ENCODE peak calls at places on chromosomes 2 and 18, in ten cellular contexts. One of them, this sample, is unnamed.

GRCh38 chr18:63316612-63317555 is 2.7 kb downstream of the BCL2 start:
- DNase-seq in putamen: no peak
- DNase-seq in stimulated activated CD4-positive, alpha-beta T cell treated with anti-CD3 and anti-CD28 coated beads, Interleukin-4, amount 100 ng/mL, for 24 hours: peak
- DNase-seq in kidney tubule cell: no peak
- DNase-seq in AG08396: no peak
- DNase-seq in endothelial cell: no peak
- DNase-seq in type B pancreatic cell: no peak
- DNase-seq in dermis blood vessel endothelial cell: no peak
- DNase-seq in osteocyte: no peak
- DNase-seq in Calu3: no peak
- DNase-seq in this sample: peak

GRCh38 chr2:226797989-226798421 is 1.6 kb downstream of the IRS1 start:
- DNase-seq in putamen: no peak
- DNase-seq in stimulated activated CD4-positive, alpha-beta T cell treated with anti-CD3 and anti-CD28 coated beads, Interleukin-4, amount 100 ng/mL, for 24 hours: no peak
- DNase-seq in kidney tubule cell: no peak
- DNase-seq in AG08396: peak
- DNase-seq in endothelial cell: peak
- DNase-seq in type B pancreatic cell: no peak
- DNase-seq in dermis blood vessel endothelial cell: no peak
- DNase-seq in osteocyte: no peak
- DNase-seq in Calu3: no peak
- DNase-seq in this sample: no peak

GRCh38 chr18:48619501-48619900 is 80.7 kb downstream of the CTIF start:
- DNase-seq in putamen: no peak
- DNase-seq in stimulated activated CD4-positive, alpha-beta T cell treated with anti-CD3 and anti-CD28 coated beads, Interleukin-4, amount 100 ng/mL, for 24 hours: no peak
- DNase-seq in kidney tubule cell: no peak
- DNase-seq in AG08396: no peak
- DNase-seq in endothelial cell: no peak
- DNase-seq in type B pancreatic cell: no peak
- DNase-seq in dermis blood vessel endothelial cell: no peak
- DNase-seq in osteocyte: no peak
- DNase-seq in Calu3: no peak
- DNase-seq in this sample: no peak

GRCh38 chr2:26245810-26246209 is 1.1 kb downstream of the HADHB start:
- DNase-seq in putamen: no peak
- DNase-seq in stimulated activated CD4-positive, alpha-beta T cell treated with anti-CD3 and anti-CD28 coated beads, Interleukin-4, amount 100 ng/mL, for 24 hours: no peak
- DNase-seq in kidney tubule cell: peak
- DNase-seq in AG08396: no peak
- DNase-seq in endothelial cell: no peak
- DNase-seq in type B pancreatic cell: no peak
- DNase-seq in dermis blood vessel endothelial cell: no peak
- DNase-seq in osteocyte: no peak
- DNase-seq in Calu3: no peak
- DNase-seq in this sample: peak

GRCh38 chr2:55965276-55965675 is 41.7 kb upstream of the EFEMP1 start:
- DNase-seq in putamen: no peak
- DNase-seq in stimulated activated CD4-positive, alpha-beta T cell treated with anti-CD3 and anti-CD28 coated beads, Interleukin-4, amount 100 ng/mL, for 24 hours: no peak
- DNase-seq in kidney tubule cell: no peak
- DNase-seq in AG08396: no peak
- DNase-seq in endothelial cell: no peak
- DNase-seq in type B pancreatic cell: no peak
- DNase-seq in dermis blood vessel endothelial cell: peak
- DNase-seq in osteocyte: no peak
- DNase-seq in Calu3: no peak
- DNase-seq in this sample: no peak

GRCh38 chr18:74495581-74496507 is at the start of gene CNDP2:
- DNase-seq in putamen: peak
- DNase-seq in stimulated activated CD4-positive, alpha-beta T cell treated with anti-CD3 and anti-CD28 coated beads, Interleukin-4, amount 100 ng/mL, for 24 hours: peak
- DNase-seq in kidney tubule cell: peak
- DNase-seq in AG08396: peak
- DNase-seq in endothelial cell: peak
- DNase-seq in type B pancreatic cell: peak
- DNase-seq in dermis blood vessel endothelial cell: peak
- DNase-seq in osteocyte: peak
- DNase-seq in Calu3: peak
- DNase-seq in this sample: peak

GRCh38 chr2:237612527-237613357 is 14.6 kb upstream of the LRRFIP1 start:
- DNase-seq in putamen: no peak
- DNase-seq in stimulated activated CD4-positive, alpha-beta T cell treated with anti-CD3 and anti-CD28 coated beads, Interleukin-4, amount 100 ng/mL, for 24 hours: no peak
- DNase-seq in kidney tubule cell: no peak
- DNase-seq in AG08396: no peak
- DNase-seq in endothelial cell: no peak
- DNase-seq in type B pancreatic cell: no peak
- DNase-seq in dermis blood vessel endothelial cell: no peak
- DNase-seq in osteocyte: no peak
- DNase-seq in Calu3: no peak
- DNase-seq in this sample: no peak

GRCh38 chr18:59631583-59632181 is 65.5 kb downstream of the CCBE1 start:
- DNase-seq in putamen: no peak
- DNase-seq in stimulated activated CD4-positive, alpha-beta T cell treated with anti-CD3 and anti-CD28 coated beads, Interleukin-4, amount 100 ng/mL, for 24 hours: no peak
- DNase-seq in kidney tubule cell: peak
- DNase-seq in AG08396: peak
- DNase-seq in endothelial cell: peak
- DNase-seq in type B pancreatic cell: no peak
- DNase-seq in dermis blood vessel endothelial cell: peak
- DNase-seq in osteocyte: no peak
- DNase-seq in Calu3: peak
- DNase-seq in this sample: peak

GRCh38 chr18:267380-267687 is 513 bp downstream of the THOC1 start:
- DNase-seq in putamen: no peak
- DNase-seq in stimulated activated CD4-positive, alpha-beta T cell treated with anti-CD3 and anti-CD28 coated beads, Interleukin-4, amount 100 ng/mL, for 24 hours: no peak
- DNase-seq in kidney tubule cell: no peak
- DNase-seq in AG08396: no peak
- DNase-seq in endothelial cell: no peak
- DNase-seq in type B pancreatic cell: no peak
- DNase-seq in dermis blood vessel endothelial cell: no peak
- DNase-seq in osteocyte: no peak
- DNase-seq in Calu3: no peak
- DNase-seq in this sample: no peak

GRCh38 chr2:73110622-73111299 is 2.0 kb downstream of the RAB11FIP5 start:
- DNase-seq in putamen: no peak
- DNase-seq in stimulated activated CD4-positive, alpha-beta T cell treated with anti-CD3 and anti-CD28 coated beads, Interleukin-4, amount 100 ng/mL, for 24 hours: no peak
- DNase-seq in kidney tubule cell: peak
- DNase-seq in AG08396: peak
- DNase-seq in endothelial cell: no peak
- DNase-seq in type B pancreatic cell: no peak
- DNase-seq in dermis blood vessel endothelial cell: peak
- DNase-seq in osteocyte: no peak
- DNase-seq in Calu3: no peak
- DNase-seq in this sample: no peak

GRCh38 chr2:30201990-30202389 is 29.3 kb upstream of the LBH start:
- DNase-seq in putamen: peak
- DNase-seq in stimulated activated CD4-positive, alpha-beta T cell treated with anti-CD3 and anti-CD28 coated beads, Interleukin-4, amount 100 ng/mL, for 24 hours: no peak
- DNase-seq in kidney tubule cell: no peak
- DNase-seq in AG08396: peak
- DNase-seq in endothelial cell: no peak
- DNase-seq in type B pancreatic cell: no peak
- DNase-seq in dermis blood vessel endothelial cell: no peak
- DNase-seq in osteocyte: no peak
- DNase-seq in Calu3: no peak
- DNase-seq in this sample: no peak

GRCh38 chr2:188202777-188203176 is 88.9 kb upstream of the GULP1 start:
- DNase-seq in putamen: no peak
- DNase-seq in stimulated activated CD4-positive, alpha-beta T cell treated with anti-CD3 and anti-CD28 coated beads, Interleukin-4, amount 100 ng/mL, for 24 hours: no peak
- DNase-seq in kidney tubule cell: no peak
- DNase-seq in AG08396: no peak
- DNase-seq in endothelial cell: no peak
- DNase-seq in type B pancreatic cell: no peak
- DNase-seq in dermis blood vessel endothelial cell: no peak
- DNase-seq in osteocyte: no peak
- DNase-seq in Calu3: no peak
- DNase-seq in this sample: no peak

GRCh38 chr18:9738266-9738969 is 30.3 kb downstream of the RAB31 start:
- DNase-seq in putamen: no peak
- DNase-seq in stimulated activated CD4-positive, alpha-beta T cell treated with anti-CD3 and anti-CD28 coated beads, Interleukin-4, amount 100 ng/mL, for 24 hours: no peak
- DNase-seq in kidney tubule cell: no peak
- DNase-seq in AG08396: no peak
- DNase-seq in endothelial cell: no peak
- DNase-seq in type B pancreatic cell: peak
- DNase-seq in dermis blood vessel endothelial cell: no peak
- DNase-seq in osteocyte: no peak
- DNase-seq in Calu3: no peak
- DNase-seq in this sample: no peak

GRCh38 chr18:70421471-70421870 is 132.6 kb downstream of the SOCS6 start:
- DNase-seq in putamen: no peak
- DNase-seq in stimulated activated CD4-positive, alpha-beta T cell treated with anti-CD3 and anti-CD28 coated beads, Interleukin-4, amount 100 ng/mL, for 24 hours: no peak
- DNase-seq in kidney tubule cell: peak
- DNase-seq in AG08396: no peak
- DNase-seq in endothelial cell: no peak
- DNase-seq in type B pancreatic cell: no peak
- DNase-seq in dermis blood vessel endothelial cell: peak
- DNase-seq in osteocyte: no peak
- DNase-seq in Calu3: no peak
- DNase-seq in this sample: peak

GRCh38 chr2:72871880-72872279 is 15.3 kb upstream of the SPR start:
- DNase-seq in putamen: no peak
- DNase-seq in stimulated activated CD4-positive, alpha-beta T cell treated with anti-CD3 and anti-CD28 coated beads, Interleukin-4, amount 100 ng/mL, for 24 hours: no peak
- DNase-seq in kidney tubule cell: no peak
- DNase-seq in AG08396: no peak
- DNase-seq in endothelial cell: no peak
- DNase-seq in type B pancreatic cell: no peak
- DNase-seq in dermis blood vessel endothelial cell: no peak
- DNase-seq in osteocyte: no peak
- DNase-seq in Calu3: no peak
- DNase-seq in this sample: no peak

GRCh38 chr18:22667158-22667557 is 249.4 kb upstream of the CTAGE1 start:
- DNase-seq in putamen: no peak
- DNase-seq in stimulated activated CD4-positive, alpha-beta T cell treated with anti-CD3 and anti-CD28 coated beads, Interleukin-4, amount 100 ng/mL, for 24 hours: no peak
- DNase-seq in kidney tubule cell: no peak
- DNase-seq in AG08396: no peak
- DNase-seq in endothelial cell: no peak
- DNase-seq in type B pancreatic cell: no peak
- DNase-seq in dermis blood vessel endothelial cell: no peak
- DNase-seq in osteocyte: no peak
- DNase-seq in Calu3: no peak
- DNase-seq in this sample: no peak

GRCh38 chr2:181354626-181355025 is 102.6 kb upstream of the ITGA4 start:
- DNase-seq in putamen: no peak
- DNase-seq in stimulated activated CD4-positive, alpha-beta T cell treated with anti-CD3 and anti-CD28 coated beads, Interleukin-4, amount 100 ng/mL, for 24 hours: no peak
- DNase-seq in kidney tubule cell: peak
- DNase-seq in AG08396: peak
- DNase-seq in endothelial cell: no peak
- DNase-seq in type B pancreatic cell: no peak
- DNase-seq in dermis blood vessel endothelial cell: no peak
- DNase-seq in osteocyte: no peak
- DNase-seq in Calu3: no peak
- DNase-seq in this sample: peak

GRCh38 chr2:5706717-5707455 is 14.7 kb downstream of the SOX11 start:
- DNase-seq in putamen: no peak
- DNase-seq in stimulated activated CD4-positive, alpha-beta T cell treated with anti-CD3 and anti-CD28 coated beads, Interleukin-4, amount 100 ng/mL, for 24 hours: no peak
- DNase-seq in kidney tubule cell: no peak
- DNase-seq in AG08396: no peak
- DNase-seq in endothelial cell: no peak
- DNase-seq in type B pancreatic cell: no peak
- DNase-seq in dermis blood vessel endothelial cell: no peak
- DNase-seq in osteocyte: no peak
- DNase-seq in Calu3: no peak
- DNase-seq in this sample: no peak

GRCh38 chr2:178877874-178878273 is 70.7 kb upstream of the TTN start:
- DNase-seq in putamen: no peak
- DNase-seq in stimulated activated CD4-positive, alpha-beta T cell treated with anti-CD3 and anti-CD28 coated beads, Interleukin-4, amount 100 ng/mL, for 24 hours: no peak
- DNase-seq in kidney tubule cell: no peak
- DNase-seq in AG08396: no peak
- DNase-seq in endothelial cell: no peak
- DNase-seq in type B pancreatic cell: no peak
- DNase-seq in dermis blood vessel endothelial cell: no peak
- DNase-seq in osteocyte: no peak
- DNase-seq in Calu3: no peak
- DNase-seq in this sample: no peak

GRCh38 chr2:197356136-197356535 is 45.6 kb upstream of the ANKRD44 start:
- DNase-seq in putamen: no peak
- DNase-seq in stimulated activated CD4-positive, alpha-beta T cell treated with anti-CD3 and anti-CD28 coated beads, Interleukin-4, amount 100 ng/mL, for 24 hours: no peak
- DNase-seq in kidney tubule cell: no peak
- DNase-seq in AG08396: peak
- DNase-seq in endothelial cell: no peak
- DNase-seq in type B pancreatic cell: no peak
- DNase-seq in dermis blood vessel endothelial cell: peak
- DNase-seq in osteocyte: no peak
- DNase-seq in Calu3: no peak
- DNase-seq in this sample: peak

GRCh38 chr2:80548469-80548868 is 243.9 kb upstream of the LRRTM1 start:
- DNase-seq in putamen: no peak
- DNase-seq in stimulated activated CD4-positive, alpha-beta T cell treated with anti-CD3 and anti-CD28 coated beads, Interleukin-4, amount 100 ng/mL, for 24 hours: no peak
- DNase-seq in kidney tubule cell: no peak
- DNase-seq in AG08396: no peak
- DNase-seq in endothelial cell: no peak
- DNase-seq in type B pancreatic cell: no peak
- DNase-seq in dermis blood vessel endothelial cell: no peak
- DNase-seq in osteocyte: no peak
- DNase-seq in Calu3: no peak
- DNase-seq in this sample: no peak

GRCh38 chr2:45938649-45939511 is 287.4 kb downstream of the PRKCE start:
- DNase-seq in putamen: no peak
- DNase-seq in stimulated activated CD4-positive, alpha-beta T cell treated with anti-CD3 and anti-CD28 coated beads, Interleukin-4, amount 100 ng/mL, for 24 hours: no peak
- DNase-seq in kidney tubule cell: peak
- DNase-seq in AG08396: peak
- DNase-seq in endothelial cell: no peak
- DNase-seq in type B pancreatic cell: no peak
- DNase-seq in dermis blood vessel endothelial cell: peak
- DNase-seq in osteocyte: peak
- DNase-seq in Calu3: peak
- DNase-seq in this sample: peak

GRCh38 chr2:121790276-121790956 is 35.0 kb downstream of the TSN start:
- DNase-seq in putamen: no peak
- DNase-seq in stimulated activated CD4-positive, alpha-beta T cell treated with anti-CD3 and anti-CD28 coated beads, Interleukin-4, amount 100 ng/mL, for 24 hours: no peak
- DNase-seq in kidney tubule cell: peak
- DNase-seq in AG08396: peak
- DNase-seq in endothelial cell: no peak
- DNase-seq in type B pancreatic cell: no peak
- DNase-seq in dermis blood vessel endothelial cell: peak
- DNase-seq in osteocyte: no peak
- DNase-seq in Calu3: peak
- DNase-seq in this sample: peak

GRCh38 chr18:46518438-46518837 is 138.6 kb downstream of the LOXHD1 start:
- DNase-seq in putamen: no peak
- DNase-seq in stimulated activated CD4-positive, alpha-beta T cell treated with anti-CD3 and anti-CD28 coated beads, Interleukin-4, amount 100 ng/mL, for 24 hours: no peak
- DNase-seq in kidney tubule cell: peak
- DNase-seq in AG08396: no peak
- DNase-seq in endothelial cell: no peak
- DNase-seq in type B pancreatic cell: no peak
- DNase-seq in dermis blood vessel endothelial cell: peak
- DNase-seq in osteocyte: peak
- DNase-seq in Calu3: peak
- DNase-seq in this sample: peak

GRCh38 chr18:48575658-48576453 is 37.0 kb downstream of the CTIF start:
- DNase-seq in putamen: peak
- DNase-seq in stimulated activated CD4-positive, alpha-beta T cell treated with anti-CD3 and anti-CD28 coated beads, Interleukin-4, amount 100 ng/mL, for 24 hours: no peak
- DNase-seq in kidney tubule cell: no peak
- DNase-seq in AG08396: no peak
- DNase-seq in endothelial cell: no peak
- DNase-seq in type B pancreatic cell: no peak
- DNase-seq in dermis blood vessel endothelial cell: no peak
- DNase-seq in osteocyte: no peak
- DNase-seq in Calu3: no peak
- DNase-seq in this sample: no peak

GRCh38 chr2:48406950-48407349 is 123.0 kb upstream of the STON1 start:
- DNase-seq in putamen: no peak
- DNase-seq in stimulated activated CD4-positive, alpha-beta T cell treated with anti-CD3 and anti-CD28 coated beads, Interleukin-4, amount 100 ng/mL, for 24 hours: no peak
- DNase-seq in kidney tubule cell: no peak
- DNase-seq in AG08396: no peak
- DNase-seq in endothelial cell: no peak
- DNase-seq in type B pancreatic cell: no peak
- DNase-seq in dermis blood vessel endothelial cell: no peak
- DNase-seq in osteocyte: no peak
- DNase-seq in Calu3: no peak
- DNase-seq in this sample: no peak

GRCh38 chr2:69143726-69144360 is 130.9 kb downstream of the ANTXR1 start:
- DNase-seq in putamen: no peak
- DNase-seq in stimulated activated CD4-positive, alpha-beta T cell treated with anti-CD3 and anti-CD28 coated beads, Interleukin-4, amount 100 ng/mL, for 24 hours: no peak
- DNase-seq in kidney tubule cell: peak
- DNase-seq in AG08396: no peak
- DNase-seq in endothelial cell: no peak
- DNase-seq in type B pancreatic cell: no peak
- DNase-seq in dermis blood vessel endothelial cell: peak
- DNase-seq in osteocyte: no peak
- DNase-seq in Calu3: no peak
- DNase-seq in this sample: peak

GRCh38 chr2:111903930-111904439 is 5.6 kb downstream of the MERTK start:
- DNase-seq in putamen: peak
- DNase-seq in stimulated activated CD4-positive, alpha-beta T cell treated with anti-CD3 and anti-CD28 coated beads, Interleukin-4, amount 100 ng/mL, for 24 hours: no peak
- DNase-seq in kidney tubule cell: no peak
- DNase-seq in AG08396: no peak
- DNase-seq in endothelial cell: no peak
- DNase-seq in type B pancreatic cell: no peak
- DNase-seq in dermis blood vessel endothelial cell: peak
- DNase-seq in osteocyte: no peak
- DNase-seq in Calu3: no peak
- DNase-seq in this sample: no peak